ENCODE peak calls at places on chromosomes 2 and 18, in ten cellular contexts. One of them, this sample, is unnamed.

GRCh38 chr2:168439536-168439935 is 16.5 kb upstream of the CERS6 start:
- DNase-seq in uterus: no peak
- DNase-seq in IMR-90: peak; percentile 8
- DNase-seq in stimulated activated CD4-positive, alpha-beta T cell treated with anti-CD3 and anti-CD28 coated beads, TNF-alpha, amount 100 ng/mL, for 4 hours: no peak
- DNase-seq in NCI-H1105 treated with DMSO at 0.1 percent for 48 hours: no peak
- DNase-seq in small intestine: no peak
- DNase-seq in activated CD8-positive, alpha-beta memory T cell treated with anti-CD3 and anti-CD28 coated beads for 4 hours: no peak
- DNase-seq in Calu3: no peak
- DNase-seq in A172: no peak
- DNase-seq in stimulated activated CD8-positive, alpha-beta memory T cell treated with anti-CD3 and anti-CD28 coated beads, Interleukin-7, amount 100 ng/mL, for 24 hours: no peak
- DNase-seq in this sample: no peak

GRCh38 chr2:64463784-64464183 is 9.8 kb downstream of the LGALSL start:
- DNase-seq in stimulated activated CD8-positive, alpha-beta memory T cell treated with anti-CD3 and anti-CD28 coated beads, Interleukin-7, amount 100 ng/mL, for 24 hours: no peak
- DNase-seq in Calu3: no peak
- DNase-seq in NCI-H1105 treated with DMSO at 0.1 percent for 48 hours: no peak
- DNase-seq in IMR-90: peak; percentile 61
- DNase-seq in A172: peak; percentile 84
- DNase-seq in activated CD8-positive, alpha-beta memory T cell treated with anti-CD3 and anti-CD28 coated beads for 4 hours: no peak
- DNase-seq in stimulated activated CD4-positive, alpha-beta T cell treated with anti-CD3 and anti-CD28 coated beads, TNF-alpha, amount 100 ng/mL, for 4 hours: no peak
- DNase-seq in uterus: no peak
- DNase-seq in small intestine: no peak
- DNase-seq in this sample: no peak

GRCh38 chr18:63292844-63293683 is 26.5 kb downstream of the BCL2 start:
- DNase-seq in NCI-H1105 treated with DMSO at 0.1 percent for 48 hours: no peak
- DNase-seq in Calu3: no peak
- DNase-seq in stimulated activated CD8-positive, alpha-beta memory T cell treated with anti-CD3 and anti-CD28 coated beads, Interleukin-7, amount 100 ng/mL, for 24 hours: no peak
- DNase-seq in stimulated activated CD4-positive, alpha-beta T cell treated with anti-CD3 and anti-CD28 coated beads, TNF-alpha, amount 100 ng/mL, for 4 hours: no peak
- DNase-seq in uterus: no peak
- DNase-seq in A172: no peak
- DNase-seq in IMR-90: no peak
- DNase-seq in activated CD8-positive, alpha-beta memory T cell treated with anti-CD3 and anti-CD28 coated beads for 4 hours: no peak
- DNase-seq in small intestine: no peak
- DNase-seq in this sample: no peak

GRCh38 chr2:29309090-29310054 is 194.2 kb downstream of the CLIP4 start:
- DNase-seq in A172: peak; percentile 60
- DNase-seq in small intestine: peak; percentile 83
- DNase-seq in stimulated activated CD8-positive, alpha-beta memory T cell treated with anti-CD3 and anti-CD28 coated beads, Interleukin-7, amount 100 ng/mL, for 24 hours: no peak
- DNase-seq in NCI-H1105 treated with DMSO at 0.1 percent for 48 hours: peak; percentile 39
- DNase-seq in IMR-90: peak; percentile 66
- DNase-seq in stimulated activated CD4-positive, alpha-beta T cell treated with anti-CD3 and anti-CD28 coated beads, TNF-alpha, amount 100 ng/mL, for 4 hours: no peak
- DNase-seq in activated CD8-positive, alpha-beta memory T cell treated with anti-CD3 and anti-CD28 coated beads for 4 hours: no peak
- DNase-seq in Calu3: peak; percentile 72
- DNase-seq in uterus: peak; percentile 27
- DNase-seq in this sample: peak; percentile 89

GRCh38 chr2:124559236-124559635 is 534.1 kb downstream of the CNTNAP5 start:
- DNase-seq in stimulated activated CD4-positive, alpha-beta T cell treated with anti-CD3 and anti-CD28 coated beads, TNF-alpha, amount 100 ng/mL, for 4 hours: no peak
- DNase-seq in small intestine: no peak
- DNase-seq in A172: no peak
- DNase-seq in IMR-90: no peak
- DNase-seq in stimulated activated CD8-positive, alpha-beta memory T cell treated with anti-CD3 and anti-CD28 coated beads, Interleukin-7, amount 100 ng/mL, for 24 hours: no peak
- DNase-seq in Calu3: no peak
- DNase-seq in activated CD8-positive, alpha-beta memory T cell treated with anti-CD3 and anti-CD28 coated beads for 4 hours: no peak
- DNase-seq in NCI-H1105 treated with DMSO at 0.1 percent for 48 hours: no peak
- DNase-seq in uterus: no peak
- DNase-seq in this sample: no peak

GRCh38 chr2:67446504-67446911 is 49.4 kb downstream of the ETAA1 start:
- DNase-seq in small intestine: peak; percentile 39
- DNase-seq in stimulated activated CD8-positive, alpha-beta memory T cell treated with anti-CD3 and anti-CD28 coated beads, Interleukin-7, amount 100 ng/mL, for 24 hours: no peak
- DNase-seq in NCI-H1105 treated with DMSO at 0.1 percent for 48 hours: peak; percentile 76
- DNase-seq in uterus: no peak
- DNase-seq in activated CD8-positive, alpha-beta memory T cell treated with anti-CD3 and anti-CD28 coated beads for 4 hours: no peak
- DNase-seq in IMR-90: peak; percentile 63
- DNase-seq in stimulated activated CD4-positive, alpha-beta T cell treated with anti-CD3 and anti-CD28 coated beads, TNF-alpha, amount 100 ng/mL, for 4 hours: no peak
- DNase-seq in A172: peak; percentile 31
- DNase-seq in Calu3: no peak
- DNase-seq in this sample: no peak

GRCh38 chr2:101823347-101823791 is 125.9 kb downstream of the MAP4K4 start:
- DNase-seq in activated CD8-positive, alpha-beta memory T cell treated with anti-CD3 and anti-CD28 coated beads for 4 hours: peak; percentile 51
- DNase-seq in stimulated activated CD8-positive, alpha-beta memory T cell treated with anti-CD3 and anti-CD28 coated beads, Interleukin-7, amount 100 ng/mL, for 24 hours: peak; percentile 30
- DNase-seq in uterus: peak; percentile 52
- DNase-seq in IMR-90: peak; percentile 82
- DNase-seq in NCI-H1105 treated with DMSO at 0.1 percent for 48 hours: no peak
- DNase-seq in stimulated activated CD4-positive, alpha-beta T cell treated with anti-CD3 and anti-CD28 coated beads, TNF-alpha, amount 100 ng/mL, for 4 hours: peak; percentile 44
- DNase-seq in Calu3: peak; percentile 73
- DNase-seq in A172: peak; percentile 55
- DNase-seq in small intestine: peak; percentile 78
- DNase-seq in this sample: peak; percentile 53

GRCh38 chr2:112121682-112122254 is 16.4 kb upstream of the FBLN7 start:
- DNase-seq in activated CD8-positive, alpha-beta memory T cell treated with anti-CD3 and anti-CD28 coated beads for 4 hours: peak; percentile 21
- DNase-seq in uterus: no peak
- DNase-seq in A172: peak; percentile 53
- DNase-seq in IMR-90: peak; percentile 66
- DNase-seq in stimulated activated CD4-positive, alpha-beta T cell treated with anti-CD3 and anti-CD28 coated beads, TNF-alpha, amount 100 ng/mL, for 4 hours: no peak
- DNase-seq in Calu3: peak; percentile 27
- DNase-seq in NCI-H1105 treated with DMSO at 0.1 percent for 48 hours: peak; percentile 18
- DNase-seq in stimulated activated CD8-positive, alpha-beta memory T cell treated with anti-CD3 and anti-CD28 coated beads, Interleukin-7, amount 100 ng/mL, for 24 hours: no peak
- DNase-seq in small intestine: peak; percentile 37
- DNase-seq in this sample: peak; percentile 66

GRCh38 chr18:56393870-56394269 is 244.5 kb downstream of the TXNL1 start:
- DNase-seq in IMR-90: no peak
- DNase-seq in stimulated activated CD8-positive, alpha-beta memory T cell treated with anti-CD3 and anti-CD28 coated beads, Interleukin-7, amount 100 ng/mL, for 24 hours: no peak
- DNase-seq in small intestine: no peak
- DNase-seq in uterus: no peak
- DNase-seq in stimulated activated CD4-positive, alpha-beta T cell treated with anti-CD3 and anti-CD28 coated beads, TNF-alpha, amount 100 ng/mL, for 4 hours: no peak
- DNase-seq in Calu3: no peak
- DNase-seq in activated CD8-positive, alpha-beta memory T cell treated with anti-CD3 and anti-CD28 coated beads for 4 hours: no peak
- DNase-seq in NCI-H1105 treated with DMSO at 0.1 percent for 48 hours: no peak
- DNase-seq in A172: no peak
- DNase-seq in this sample: no peak

GRCh38 chr2:17104454-17104853 is 413.8 kb downstream of the RAD51AP2 start:
- DNase-seq in IMR-90: peak; percentile 60
- DNase-seq in stimulated activated CD8-positive, alpha-beta memory T cell treated with anti-CD3 and anti-CD28 coated beads, Interleukin-7, amount 100 ng/mL, for 24 hours: no peak
- DNase-seq in stimulated activated CD4-positive, alpha-beta T cell treated with anti-CD3 and anti-CD28 coated beads, TNF-alpha, amount 100 ng/mL, for 4 hours: no peak
- DNase-seq in NCI-H1105 treated with DMSO at 0.1 percent for 48 hours: no peak
- DNase-seq in uterus: no peak
- DNase-seq in activated CD8-positive, alpha-beta memory T cell treated with anti-CD3 and anti-CD28 coated beads for 4 hours: no peak
- DNase-seq in Calu3: no peak
- DNase-seq in A172: peak; percentile 69
- DNase-seq in small intestine: no peak
- DNase-seq in this sample: no peak

GRCh38 chr2:240156026-240156390 is 15.6 kb upstream of the OTOS start:
- DNase-seq in uterus: no peak
- DNase-seq in stimulated activated CD8-positive, alpha-beta memory T cell treated with anti-CD3 and anti-CD28 coated beads, Interleukin-7, amount 100 ng/mL, for 24 hours: no peak
- DNase-seq in stimulated activated CD4-positive, alpha-beta T cell treated with anti-CD3 and anti-CD28 coated beads, TNF-alpha, amount 100 ng/mL, for 4 hours: no peak
- DNase-seq in activated CD8-positive, alpha-beta memory T cell treated with anti-CD3 and anti-CD28 coated beads for 4 hours: no peak
- DNase-seq in IMR-90: no peak
- DNase-seq in Calu3: no peak
- DNase-seq in small intestine: no peak
- DNase-seq in A172: no peak
- DNase-seq in NCI-H1105 treated with DMSO at 0.1 percent for 48 hours: no peak
- DNase-seq in this sample: no peak

This sample was measured in A673.